ENCODE peak calls at places on chromosomes 13 and 19, in six cellular contexts. T, W, S, Q, Z and E are unnamed samples.

GRCh38 chr19:11423804-11424318 is 4.7 kb upstream of the RGL3 start:
- DNase-seq in T (no peak), W (no peak), S (peak), Q (no peak), Z (no peak), E (no peak)

GRCh38 chr13:35767256-35767981 is 290.9 kb upstream of the MAB21L1 start:
- DNase-seq in T (no peak), W (no peak), S (no peak), Q (no peak), Z (no peak), E (no peak)

GRCh38 chr19:4976412-4977298 is 7.7 kb downstream of the KDM4B start:
- DNase-seq in T (peak), W (no peak), S (no peak), Q (no peak), Z (peak), E (peak)

GRCh38 chr19:13366529-13367143 is 139.6 kb downstream of the CACNA1A start:
- DNase-seq in T (peak), W (no peak), S (peak), Q (no peak), Z (peak), E (peak)

GRCh38 chr13:21020176-21020575 is 41.2 kb downstream of the LATS2 start:
- DNase-seq in T (no peak), W (no peak), S (no peak), Q (no peak), Z (no peak), E (no peak)

GRCh38 chr19:34972163-34972705 is 8.2 kb upstream of the ZNF792 start:
- DNase-seq in T (no peak), W (no peak), S (no peak), Q (no peak), Z (no peak), E (no peak)

GRCh38 chr13:98919566-98919965 is 58.3 kb downstream of the DOCK9 start:
- DNase-seq in T (no peak), W (no peak), S (no peak), Q (no peak), Z (no peak), E (no peak)

GRCh38 chr19:29483641-29483920 is 42.2 kb upstream of the VSTM2B start:
- DNase-seq in T (no peak), W (no peak), S (no peak), Q (no peak), Z (no peak), E (no peak)

GRCh38 chr19:32351807-32352630 is 6.6 kb downstream of the ZNF507 start:
- DNase-seq in T (no peak), W (no peak), S (no peak), Q (no peak), Z (peak), E (peak)

GRCh38 chr13:67048793-67049150 is 181.4 kb downstream of the PCDH9 start:
- DNase-seq in T (peak), W (no peak), S (no peak), Q (no peak), Z (peak), E (no peak)

GRCh38 chr13:27704681-27705080 is 83.0 kb downstream of the POLR1D start:
- DNase-seq in T (no peak), W (no peak), S (peak), Q (no peak), Z (no peak), E (no peak)

GRCh38 chr19:2618611-2619010 is 83.9 kb downstream of the GNG7 start:
- DNase-seq in T (peak), W (peak), S (peak), Q (no peak), Z (peak), E (peak)

GRCh38 chr19:16364231-16364865 is 39.7 kb downstream of the KLF2 start:
- DNase-seq in T (no peak), W (no peak), S (no peak), Q (no peak), Z (no peak), E (no peak)

GRCh38 chr19:30371960-30372824 is at the start of gene ZNF536:
- DNase-seq in T (no peak), W (no peak), S (no peak), Q (no peak), Z (no peak), E (no peak)

GRCh38 chr19:50792246-50792851 is 2.1 kb downstream of the ACP4 start:
- DNase-seq in T (no peak), W (no peak), S (no peak), Q (no peak), Z (no peak), E (no peak)

GRCh38 chr19:7863157-7863970 is 10.8 kb downstream of the PRR36 start:
- DNase-seq in T (no peak), W (no peak), S (no peak), Q (peak), Z (no peak), E (no peak)

GRCh38 chr13:84590663-84591062 is 708.4 kb upstream of the SLITRK1 start:
- DNase-seq in T (no peak), W (no peak), S (no peak), Q (no peak), Z (no peak), E (no peak)

GRCh38 chr13:110417537-110417908 is 110.4 kb downstream of the COL4A2 start:
- DNase-seq in T (no peak), W (no peak), S (no peak), Q (no peak), Z (no peak), E (no peak)

GRCh38 chr13:34419025-34419424 is 523.0 kb upstream of the NBEA start:
- DNase-seq in T (no peak), W (no peak), S (no peak), Q (peak), Z (no peak), E (no peak)

GRCh38 chr19:10866495-10866894 is 4.9 kb upstream of the CARM1 start:
- DNase-seq in T (no peak), W (no peak), S (no peak), Q (no peak), Z (no peak), E (no peak)

GRCh38 chr19:29491995-29492577 is 33.7 kb upstream of the VSTM2B start:
- DNase-seq in T (no peak), W (no peak), S (no peak), Q (no peak), Z (no peak), E (no peak)

GRCh38 chr19:55516878-55517620 is 19.9 kb downstream of the SBK2 start:
- DNase-seq in T (peak), W (peak), S (peak), Q (peak), Z (peak), E (peak)

GRCh38 chr19:39150807-39151206 is 25.2 kb downstream of the PAK4 start:
- DNase-seq in T (no peak), W (no peak), S (no peak), Q (no peak), Z (no peak), E (no peak)

GRCh38 chr13:25171517-25172302 is at the start of gene AMER2:
- DNase-seq in T (peak), W (no peak), S (no peak), Q (peak), Z (peak), E (no peak)

GRCh38 chr13:101757446-101758039 is 305.1 kb downstream of the ITGBL1 start:
- DNase-seq in T (peak), W (no peak), S (peak), Q (no peak), Z (peak), E (peak)

GRCh38 chr19:48627865-48628314 is 8.6 kb downstream of the SPHK2 start:
- DNase-seq in T (no peak), W (no peak), S (no peak), Q (no peak), Z (no peak), E (no peak)

GRCh38 chr13:113935081-113935511 is 38.8 kb downstream of the C13orf46 start:
- DNase-seq in T (no peak), W (no peak), S (no peak), Q (no peak), Z (peak), E (no peak)

GRCh38 chr13:94595006-94595942 is 678 bp downstream of the TGDS start:
- DNase-seq in T (peak), W (peak), S (peak), Q (peak), Z (peak), E (peak)

GRCh38 chr13:110236831-110237261 is 70.1 kb downstream of the COL4A1 start:
- DNase-seq in T (no peak), W (no peak), S (no peak), Q (no peak), Z (no peak), E (no peak)

GRCh38 chr13:71517004-71517403 is 350.0 kb downstream of the DACH1 start:
- DNase-seq in T (no peak), W (no peak), S (no peak), Q (no peak), Z (peak), E (peak)

GRCh38 chr13:79423801-79424642 is 18.0 kb upstream of the RBM26 start:
- DNase-seq in T (peak), W (no peak), S (peak), Q (no peak), Z (peak), E (peak)

GRCh38 chr19:54160948-54161347 is 1.4 kb upstream of the LENG1 start:
- DNase-seq in T (no peak), W (no peak), S (no peak), Q (no peak), Z (no peak), E (no peak)

GRCh38 chr13:91726666-91727065 is 328.2 kb downstream of the GPC5 start:
- DNase-seq in T (no peak), W (no peak), S (no peak), Q (no peak), Z (no peak), E (no peak)

GRCh38 chr13:34347784-34348573 is 530.0 kb downstream of the RFC3 start:
- DNase-seq in T (no peak), W (no peak), S (no peak), Q (no peak), Z (no peak), E (no peak)

GRCh38 chr19:5805465-5806132 is 732 bp downstream of the NRTN start:
- DNase-seq in T (peak), W (peak), S (peak), Q (peak), Z (peak), E (no peak)

GRCh38 chr13:113951246-113951999 is 22.5 kb downstream of the C13orf46 start:
- DNase-seq in T (peak), W (peak), S (no peak), Q (peak), Z (peak), E (no peak)

GRCh38 chr19:12996542-12997094 is 1.3 kb downstream of the NFIX start:
- DNase-seq in T (peak), W (no peak), S (no peak), Q (no peak), Z (no peak), E (no peak)

GRCh38 chr13:47039106-47039505 is 142.3 kb upstream of the HTR2A start:
- DNase-seq in T (peak), W (no peak), S (no peak), Q (no peak), Z (peak), E (peak)